ENCODE peak calls at places on chromosome 18, in nine cellular contexts. One of them, this sample, is unnamed. For H3K27me3, the result is how much of the 10 kb centered on the place peaks cover.

GRCh38 chr18:42229211-42230210 is 274.5 kb downstream of the PIK3C3 start:
- DNase-seq in brain microvascular endothelial cell: no peak
- DNase-seq in IMR-90: no peak
- DNase-seq in uterus: no peak
- DNase-seq in neuronal stem cell: no peak
- DNase-seq in tibial nerve: no peak
- DNase-seq in CD8-positive, alpha-beta memory T cell: no peak
- DNase-seq in HepG2: no peak
- DNase-seq in aorta: no peak
- DNase-seq in this sample: no peak

GRCh38 chr18:41165625-41166024 is 789.4 kb upstream of the PIK3C3 start:
- DNase-seq in brain microvascular endothelial cell: peak
- DNase-seq in IMR-90: peak
- DNase-seq in uterus: no peak
- DNase-seq in neuronal stem cell: no peak
- DNase-seq in tibial nerve: no peak
- DNase-seq in CD8-positive, alpha-beta memory T cell: no peak
- DNase-seq in HepG2: no peak
- DNase-seq in aorta: no peak
- DNase-seq in this sample: no peak

GRCh38 chr18:50429207-50429948 is 54.5 kb downstream of the SKA1 start:
- DNase-seq in brain microvascular endothelial cell: peak
- DNase-seq in IMR-90: peak
- DNase-seq in uterus: no peak
- DNase-seq in neuronal stem cell: no peak
- DNase-seq in tibial nerve: no peak
- DNase-seq in CD8-positive, alpha-beta memory T cell: no peak
- DNase-seq in HepG2: peak
- DNase-seq in aorta: no peak
- DNase-seq in this sample: peak

GRCh38 chr18:23958036-23958435 is 56.5 kb upstream of the TTC39C start:
- DNase-seq in brain microvascular endothelial cell: no peak
- DNase-seq in IMR-90: no peak
- DNase-seq in uterus: peak
- DNase-seq in neuronal stem cell: no peak
- DNase-seq in tibial nerve: peak
- DNase-seq in CD8-positive, alpha-beta memory T cell: no peak
- DNase-seq in HepG2: no peak
- DNase-seq in aorta: peak
- DNase-seq in this sample: no peak

GRCh38 chr18:44668280-44668975 is 12.3 kb upstream of the SETBP1 start:
- DNase-seq in brain microvascular endothelial cell: no peak
- DNase-seq in IMR-90: no peak
- DNase-seq in uterus: no peak
- DNase-seq in neuronal stem cell: no peak
- DNase-seq in tibial nerve: no peak
- DNase-seq in CD8-positive, alpha-beta memory T cell: no peak
- DNase-seq in HepG2: no peak
- DNase-seq in aorta: no peak
- DNase-seq in this sample: no peak

GRCh38 chr18:24530630-24531111 is 70.2 kb downstream of the HRH4 start:
- DNase-seq in brain microvascular endothelial cell: peak
- DNase-seq in IMR-90: peak
- DNase-seq in uterus: no peak
- DNase-seq in neuronal stem cell: no peak
- DNase-seq in tibial nerve: no peak
- DNase-seq in CD8-positive, alpha-beta memory T cell: no peak
- DNase-seq in HepG2: no peak
- DNase-seq in aorta: no peak
- DNase-seq in this sample: no peak

GRCh38 chr18:54209471-54210180 is 14.8 kb downstream of the MBD2 start:
- DNase-seq in brain microvascular endothelial cell: peak
- DNase-seq in IMR-90: peak
- DNase-seq in uterus: no peak
- DNase-seq in neuronal stem cell: no peak
- DNase-seq in tibial nerve: no peak
- DNase-seq in CD8-positive, alpha-beta memory T cell: no peak
- DNase-seq in HepG2: no peak
- DNase-seq in aorta: no peak
- DNase-seq in this sample: no peak

GRCh38 chr18:63689064-63689463 is 13.7 kb upstream of the SERPINB11 start:
- DNase-seq in brain microvascular endothelial cell: no peak
- DNase-seq in IMR-90: no peak
- DNase-seq in uterus: no peak
- DNase-seq in neuronal stem cell: no peak
- DNase-seq in tibial nerve: no peak
- DNase-seq in CD8-positive, alpha-beta memory T cell: no peak
- DNase-seq in HepG2: no peak
- DNase-seq in aorta: no peak
- DNase-seq in this sample: no peak

GRCh38 chr18:12839526-12840196 is 44.4 kb downstream of the PTPN2 start:
- DNase-seq in brain microvascular endothelial cell: no peak
- DNase-seq in IMR-90: no peak
- DNase-seq in uterus: no peak
- DNase-seq in neuronal stem cell: no peak
- DNase-seq in tibial nerve: no peak
- DNase-seq in CD8-positive, alpha-beta memory T cell: no peak
- DNase-seq in HepG2: no peak
- DNase-seq in aorta: no peak
- DNase-seq in this sample: no peak

GRCh38 chr18:68985172-68985820 is 187.4 kb downstream of the CCDC102B start:
- DNase-seq in brain microvascular endothelial cell: no peak
- DNase-seq in IMR-90: no peak
- DNase-seq in uterus: no peak
- DNase-seq in neuronal stem cell: no peak
- DNase-seq in tibial nerve: no peak
- DNase-seq in CD8-positive, alpha-beta memory T cell: no peak
- DNase-seq in HepG2: no peak
- DNase-seq in aorta: no peak
- DNase-seq in this sample: no peak

GRCh38 chr18:23752796-23753195 is 63.5 kb downstream of the LAMA3 start:
- DNase-seq in brain microvascular endothelial cell: no peak
- DNase-seq in IMR-90: no peak
- DNase-seq in uterus: no peak
- DNase-seq in neuronal stem cell: no peak
- DNase-seq in tibial nerve: no peak
- DNase-seq in CD8-positive, alpha-beta memory T cell: no peak
- DNase-seq in HepG2: no peak
- DNase-seq in aorta: no peak
- DNase-seq in this sample: no peak

GRCh38 chr18:57802166-57802868 is 798 bp downstream of the ATP8B1 start:
- DNase-seq in brain microvascular endothelial cell: no peak
- DNase-seq in IMR-90: no peak
- DNase-seq in uterus: no peak
- DNase-seq in neuronal stem cell: peak
- DNase-seq in tibial nerve: no peak
- DNase-seq in CD8-positive, alpha-beta memory T cell: no peak
- DNase-seq in HepG2: no peak
- DNase-seq in aorta: no peak
- DNase-seq in this sample: peak
- H3K27me3 ChIP-seq in brain microvascular endothelial cell: under half
- H3K27me3 ChIP-seq in IMR-90: under half
- H3K27me3 ChIP-seq in uterus: under half
- H3K27me3 ChIP-seq in neuronal stem cell: under half
- H3K27me3 ChIP-seq in tibial nerve: under half
- H3K27me3 ChIP-seq in CD8-positive, alpha-beta memory T cell: under half
- H3K27me3 ChIP-seq in HepG2: under half
- H3K27me3 ChIP-seq in aorta: under half
- H3K27me3 ChIP-seq in this sample: under half

GRCh38 chr18:22203035-22203434 is 33.6 kb downstream of the GATA6 start:
- DNase-seq in brain microvascular endothelial cell: no peak
- DNase-seq in IMR-90: no peak
- DNase-seq in uterus: no peak
- DNase-seq in neuronal stem cell: no peak
- DNase-seq in tibial nerve: no peak
- DNase-seq in CD8-positive, alpha-beta memory T cell: no peak
- DNase-seq in HepG2: no peak
- DNase-seq in aorta: no peak
- DNase-seq in this sample: no peak
- H3K27me3 ChIP-seq in brain microvascular endothelial cell: under half
- H3K27me3 ChIP-seq in IMR-90: under half
- H3K27me3 ChIP-seq in uterus: under half
- H3K27me3 ChIP-seq in neuronal stem cell: under half
- H3K27me3 ChIP-seq in tibial nerve: under half
- H3K27me3 ChIP-seq in CD8-positive, alpha-beta memory T cell: under half
- H3K27me3 ChIP-seq in HepG2: under half
- H3K27me3 ChIP-seq in aorta: under half
- H3K27me3 ChIP-seq in this sample: under half

GRCh38 chr18:47545613-47546012 is 294.2 kb upstream of the SKOR2 start:
- DNase-seq in brain microvascular endothelial cell: no peak
- DNase-seq in IMR-90: no peak
- DNase-seq in uterus: no peak
- DNase-seq in neuronal stem cell: no peak
- DNase-seq in tibial nerve: no peak
- DNase-seq in CD8-positive, alpha-beta memory T cell: no peak
- DNase-seq in HepG2: peak
- DNase-seq in aorta: no peak
- DNase-seq in this sample: no peak
- H3K27me3 ChIP-seq in brain microvascular endothelial cell: under half
- H3K27me3 ChIP-seq in IMR-90: under half
- H3K27me3 ChIP-seq in uterus: under half
- H3K27me3 ChIP-seq in neuronal stem cell: under half
- H3K27me3 ChIP-seq in tibial nerve: under half
- H3K27me3 ChIP-seq in CD8-positive, alpha-beta memory T cell: under half
- H3K27me3 ChIP-seq in HepG2: under half
- H3K27me3 ChIP-seq in aorta: under half
- H3K27me3 ChIP-seq in this sample: under half

GRCh38 chr18:46010050-46010449 is 42.9 kb upstream of the EPG5 start:
- DNase-seq in brain microvascular endothelial cell: no peak
- DNase-seq in IMR-90: no peak
- DNase-seq in uterus: no peak
- DNase-seq in neuronal stem cell: no peak
- DNase-seq in tibial nerve: no peak
- DNase-seq in CD8-positive, alpha-beta memory T cell: no peak
- DNase-seq in HepG2: no peak
- DNase-seq in aorta: no peak
- DNase-seq in this sample: no peak

GRCh38 chr18:46010676-46011075 is 43.5 kb upstream of the EPG5 start:
- DNase-seq in brain microvascular endothelial cell: no peak
- DNase-seq in IMR-90: no peak
- DNase-seq in uterus: no peak
- DNase-seq in neuronal stem cell: no peak
- DNase-seq in tibial nerve: peak
- DNase-seq in CD8-positive, alpha-beta memory T cell: no peak
- DNase-seq in HepG2: no peak
- DNase-seq in aorta: no peak
- DNase-seq in this sample: no peak

GRCh38 chr18:46002934-46003333 is 35.8 kb upstream of the EPG5 start:
- DNase-seq in brain microvascular endothelial cell: no peak
- DNase-seq in IMR-90: no peak
- DNase-seq in uterus: no peak
- DNase-seq in neuronal stem cell: no peak
- DNase-seq in tibial nerve: no peak
- DNase-seq in CD8-positive, alpha-beta memory T cell: no peak
- DNase-seq in HepG2: no peak
- DNase-seq in aorta: no peak
- DNase-seq in this sample: no peak

GRCh38 chr18:46009158-46009866 is 42.2 kb upstream of the EPG5 start:
- DNase-seq in brain microvascular endothelial cell: no peak
- DNase-seq in IMR-90: no peak
- DNase-seq in uterus: no peak
- DNase-seq in neuronal stem cell: no peak
- DNase-seq in tibial nerve: no peak
- DNase-seq in CD8-positive, alpha-beta memory T cell: no peak
- DNase-seq in HepG2: no peak
- DNase-seq in aorta: no peak
- DNase-seq in this sample: no peak

GRCh38 chr18:46007165-46007564 is 40.0 kb upstream of the EPG5 start:
- DNase-seq in brain microvascular endothelial cell: no peak
- DNase-seq in IMR-90: no peak
- DNase-seq in uterus: no peak
- DNase-seq in neuronal stem cell: no peak
- DNase-seq in tibial nerve: no peak
- DNase-seq in CD8-positive, alpha-beta memory T cell: no peak
- DNase-seq in HepG2: no peak
- DNase-seq in aorta: no peak
- DNase-seq in this sample: no peak
- H3K27me3 ChIP-seq in brain microvascular endothelial cell: under half
- H3K27me3 ChIP-seq in IMR-90: under half
- H3K27me3 ChIP-seq in uterus: under half
- H3K27me3 ChIP-seq in neuronal stem cell: under half
- H3K27me3 ChIP-seq in tibial nerve: under half
- H3K27me3 ChIP-seq in CD8-positive, alpha-beta memory T cell: under half
- H3K27me3 ChIP-seq in HepG2: under half
- H3K27me3 ChIP-seq in aorta: under half
- H3K27me3 ChIP-seq in this sample: under half

GRCh38 chr18:57801379-57802165 is 1.5 kb downstream of the ATP8B1 start:
- DNase-seq in brain microvascular endothelial cell: no peak
- DNase-seq in IMR-90: no peak
- DNase-seq in uterus: no peak
- DNase-seq in neuronal stem cell: peak
- DNase-seq in tibial nerve: no peak
- DNase-seq in CD8-positive, alpha-beta memory T cell: no peak
- DNase-seq in HepG2: no peak
- DNase-seq in aorta: peak
- DNase-seq in this sample: peak
- H3K27me3 ChIP-seq in brain microvascular endothelial cell: under half
- H3K27me3 ChIP-seq in IMR-90: under half
- H3K27me3 ChIP-seq in uterus: under half
- H3K27me3 ChIP-seq in neuronal stem cell: under half
- H3K27me3 ChIP-seq in tibial nerve: under half
- H3K27me3 ChIP-seq in CD8-positive, alpha-beta memory T cell: under half
- H3K27me3 ChIP-seq in HepG2: under half
- H3K27me3 ChIP-seq in aorta: under half
- H3K27me3 ChIP-seq in this sample: under half

DNA sequence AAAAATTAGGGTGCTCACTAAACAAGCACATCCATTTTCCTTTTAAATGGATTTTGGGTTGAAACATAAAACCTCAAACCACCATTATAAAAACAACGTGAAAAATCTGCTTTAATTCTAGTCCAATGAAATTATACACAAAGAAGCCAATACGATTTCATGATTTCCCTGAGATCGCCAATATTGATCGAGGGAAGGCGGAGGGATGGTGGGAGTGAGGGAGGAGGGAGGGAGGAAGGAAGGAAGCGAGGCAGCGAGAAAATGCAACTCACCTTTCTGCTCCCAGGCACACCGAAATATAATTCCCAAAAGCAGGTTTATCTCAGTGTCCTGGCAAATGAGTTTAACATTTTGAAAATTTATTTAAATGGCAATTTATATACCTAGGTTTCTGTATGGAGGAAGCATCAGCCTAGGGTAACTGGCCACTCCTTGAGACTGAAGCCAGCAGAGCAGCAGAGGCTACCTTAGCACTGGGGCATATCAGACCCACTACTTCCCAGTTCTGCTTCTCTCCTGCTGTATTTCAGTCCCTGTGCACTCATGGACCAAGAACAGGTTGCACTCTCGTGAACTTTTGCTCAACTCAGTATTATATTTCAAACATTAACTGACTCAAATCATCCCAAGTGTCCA is 2.3 kb upstream of the ONECUT2 start:
- DNase-seq in brain microvascular endothelial cell: no peak
- DNase-seq in IMR-90: no peak
- DNase-seq in uterus: no peak
- DNase-seq in neuronal stem cell: no peak
- DNase-seq in tibial nerve: no peak
- DNase-seq in CD8-positive, alpha-beta memory T cell: no peak
- DNase-seq in HepG2: no peak
- DNase-seq in aorta: no peak
- DNase-seq in this sample: no peak
- H3K27me3 ChIP-seq in brain microvascular endothelial cell: half or more
- H3K27me3 ChIP-seq in IMR-90: half or more
- H3K27me3 ChIP-seq in uterus: under half
- H3K27me3 ChIP-seq in neuronal stem cell: under half
- H3K27me3 ChIP-seq in tibial nerve: under half
- H3K27me3 ChIP-seq in CD8-positive, alpha-beta memory T cell: half or more
- H3K27me3 ChIP-seq in HepG2: under half
- H3K27me3 ChIP-seq in aorta: under half
- H3K27me3 ChIP-seq in this sample: under half

This sample was measured in Caco-2.